ENCODE peak calls at places on chromosome 10, in six cellular contexts. I is tibial artery, V is NCI-H2171, R is right lobe of liver, S is heart right ventricle, C is uterus. A is an unnamed sample.

GRCh38 chr10:127600479-127600878 is 51.4 kb downstream of the NPS start:
- DNase-seq in I (no peak), V (no peak), R (no peak), S (no peak), C (no peak), A (no peak)

GRCh38 chr10:118710487-118710886 is 44.3 kb downstream of the CACUL1 start:
- DNase-seq in I (no peak), V (no peak), R (no peak), S (no peak), C (no peak), A (no peak)

GRCh38 chr10:110388682-110389052 is 83.9 kb upstream of the SMNDC1 start:
- DNase-seq in I (no peak), V (no peak), R (no peak), S (no peak), C (no peak), A (no peak)

GRCh38 chr10:52771534-52772455 is 789 bp downstream of the MBL2 start:
- DNase-seq in I (no peak), V (no peak), R (no peak), S (no peak), C (no peak), A (no peak)

GRCh38 chr10:122478971-122479370 is 17.6 kb downstream of the HTRA1 start:
- DNase-seq in I (no peak), V (no peak), R (no peak), S (no peak), C (peak; percentile 28), A (no peak)

GRCh38 chr10:52474265-52474664 is 160.2 kb downstream of the DKK1 start:
- DNase-seq in I (no peak), V (no peak), R (no peak), S (no peak), C (no peak), A (no peak)

GRCh38 chr10:131901181-131901829 is 497 bp downstream of the PPP2R2D start:
- DNase-seq in I (peak; percentile 38), V (no peak), R (peak; percentile 72), S (peak; percentile 29), C (peak; percentile 36), A (no peak)

GRCh38 chr10:121455377-121455776 is 142.9 kb downstream of the FGFR2 start:
- DNase-seq in I (no peak), V (no peak), R (no peak), S (no peak), C (no peak), A (no peak)